ENCODE peak calls at places on chromosomes 1 and 21, in ten cellular contexts. O is left ventricle myocardium inferior; W is ovary; G is GM10248; N is naive thymus-derived CD8-positive, alpha-beta T cell; P is amygdala; F is hepatocyte; T is fibroblast of gingiva; Y is activated naive CD4-positive, alpha-beta T cell treated with anti-CD3 and anti-CD28 coated beads, Interleukin-2, amount 50 U/mL, for 16 hours; S is heart left ventricle. L is an unnamed sample.

GRCh38 chr1:204077979-204078696 is 5.2 kb downstream of the SOX13 start:
- DNase-seq in O (no peak), W (no peak), G (no peak), N (no peak), P (peak), F (peak), T (no peak), Y (no peak), S (no peak), L (no peak)

GRCh38 chr21:43299441-43300277 is 127.3 kb downstream of the SIK1 start:
- DNase-seq in O (peak), W (peak), G (no peak), N (no peak), P (no peak), F (no peak), T (no peak), Y (no peak), S (peak), L (no peak)

GRCh38 chr21:44920694-44921604 is at the start of gene ITGB2:
- DNase-seq in O (peak), W (no peak), G (peak), N (peak), P (no peak), F (no peak), T (no peak), Y (peak), S (peak), L (no peak)

GRCh38 chr1:7578206-7578605 is 192.9 kb upstream of the VAMP3 start:
- DNase-seq in O (no peak), W (no peak), G (no peak), N (no peak), P (no peak), F (no peak), T (no peak), Y (no peak), S (no peak), L (no peak)

GRCh38 chr1:183180634-183181056 is 5.4 kb upstream of the LAMC2 start:
- DNase-seq in O (peak), W (no peak), G (peak), N (no peak), P (no peak), F (peak), T (peak), Y (no peak), S (peak), L (peak)

GRCh38 chr1:248404024-248404423 is 1.2 kb downstream of the OR2T1 start:
- DNase-seq in O (no peak), W (no peak), G (no peak), N (no peak), P (no peak), F (no peak), T (no peak), Y (no peak), S (no peak), L (peak)

GRCh38 chr1:225454067-225454618 is 26.3 kb upstream of the LBR start:
- DNase-seq in O (no peak), W (no peak), G (no peak), N (no peak), P (no peak), F (no peak), T (no peak), Y (no peak), S (no peak), L (peak)

GRCh38 chr1:202812176-202813026 is 1.6 kb downstream of the PCAT6 start:
- DNase-seq in O (no peak), W (no peak), G (no peak), N (no peak), P (no peak), F (no peak), T (no peak), Y (no peak), S (no peak), L (peak)

GRCh38 chr1:230768903-230769570 is 21.8 kb downstream of the CAPN9 start:
- DNase-seq in O (no peak), W (no peak), G (no peak), N (no peak), P (no peak), F (peak), T (peak), Y (no peak), S (no peak), L (no peak)

GRCh38 chr1:64161347-64162080 is 41.9 kb upstream of the UBE2U start:
- DNase-seq in O (no peak), W (no peak), G (no peak), N (no peak), P (no peak), F (no peak), T (peak), Y (no peak), S (no peak), L (no peak)

GRCh38 chr21:32920474-32920873 is 105.3 kb upstream of the OLIG2 start:
- DNase-seq in O (no peak), W (no peak), G (no peak), N (no peak), P (no peak), F (no peak), T (no peak), Y (no peak), S (no peak), L (no peak)

GRCh38 chr1:32981003-32981909 is 16.6 kb upstream of the RNF19B start:
- DNase-seq in O (no peak), W (no peak), G (peak), N (peak), P (peak), F (no peak), T (peak), Y (peak), S (no peak), L (no peak)

GRCh38 chr1:22317231-22317919 is 134.3 kb upstream of the ZBTB40 start:
- DNase-seq in O (no peak), W (no peak), G (peak), N (no peak), P (no peak), F (peak), T (no peak), Y (no peak), S (no peak), L (peak)

GRCh38 chr1:52636701-52637695 is 4.0 kb downstream of the SHISAL2A start:
- DNase-seq in O (no peak), W (no peak), G (peak), N (peak), P (no peak), F (no peak), T (no peak), Y (peak), S (no peak), L (no peak)

GRCh38 chr21:39175154-39175553 is 8.1 kb downstream of the PSMG1 start:
- DNase-seq in O (no peak), W (no peak), G (no peak), N (no peak), P (no peak), F (peak), T (no peak), Y (no peak), S (no peak), L (peak)

GRCh38 chr21:35643176-35643575 is 417.1 kb downstream of the SETD4 start:
- DNase-seq in O (no peak), W (no peak), G (no peak), N (no peak), P (no peak), F (no peak), T (peak), Y (no peak), S (no peak), L (no peak)

GRCh38 chr1:246078126-246078887 is 428.8 kb downstream of the SMYD3 start:
- DNase-seq in O (no peak), W (no peak), G (no peak), N (no peak), P (no peak), F (no peak), T (no peak), Y (no peak), S (no peak), L (no peak)

GRCh38 chr21:40902299-40902698 is 55.3 kb upstream of the DSCAM start:
- DNase-seq in O (no peak), W (no peak), G (no peak), N (no peak), P (peak), F (no peak), T (no peak), Y (no peak), S (no peak), L (no peak)

GRCh38 chr1:76291186-76291585 is 216.6 kb downstream of the ST6GALNAC3 start:
- DNase-seq in O (no peak), W (no peak), G (no peak), N (no peak), P (no peak), F (no peak), T (no peak), Y (no peak), S (no peak), L (no peak)

GRCh38 chr1:205172729-205173366 is 38.7 kb downstream of the DSTYK start:
- DNase-seq in O (no peak), W (no peak), G (no peak), N (no peak), P (no peak), F (peak), T (peak), Y (no peak), S (no peak), L (peak)

L was measured in SW480.